ENCODE peak calls at places on chromosome 7, in ten cellular contexts. I, P, B, X, N, L, F, S, U and K are unnamed samples. For H3K27me3 and H3K4me1, the result is how much of the 10 kb centered on the place peaks cover.

GRCh38 chr7:137169282-137169698 is 174.2 kb downstream of the PTN start:
- DNase-seq in I (no peak), S (no peak), L (no peak), P (no peak), B (peak), U (peak), X (peak), F (peak), N (peak), K (no peak)

GRCh38 chr7:128410092-128410665 is 397 bp upstream of the IMPDH1 start:
- DNase-seq in I (peak), B (peak), U (no peak), L (peak), X (peak), P (peak), S (peak), F (no peak), N (peak), K (peak)

GRCh38 chr7:3215624-3216585 is 85.1 kb upstream of the SDK1 start:
- DNase-seq in P (no peak), X (no peak), I (no peak), B (no peak), S (no peak), F (no peak), U (no peak), L (no peak), N (no peak), K (no peak)

GRCh38 chr7:24701232-24701898 is 55.9 kb downstream of the GSDME start:
- DNase-seq in S (no peak), U (no peak), I (peak), X (no peak), P (no peak), F (no peak), N (peak), L (no peak), B (no peak), K (no peak)

GRCh38 chr7:73894851-73895441 is 34.0 kb downstream of the TMEM270 start:
- DNase-seq in X (peak), I (peak), S (peak), P (peak), U (peak), N (peak), F (no peak), B (peak), L (no peak), K (no peak)

GRCh38 chr7:778271-778967 is 51.3 kb upstream of the PRKAR1B start:
- DNase-seq in F (no peak), L (no peak), S (peak), N (no peak), P (no peak), I (peak), X (no peak), B (peak), U (no peak), K (no peak)

GRCh38 chr7:105389090-105389650 is 449 bp upstream of the SRPK2 start:
- DNase-seq in S (no peak), I (no peak), L (peak), N (peak), F (peak), X (peak), U (no peak), P (peak), B (peak), K (peak)

GRCh38 chr7:84236398-84236797 is 41.8 kb upstream of the SEMA3A start:
- DNase-seq in P (no peak), U (no peak), X (no peak), B (no peak), I (no peak), F (no peak), N (no peak), S (no peak), L (no peak), K (no peak)

GRCh38 chr7:40694991-40695390 is 560.2 kb downstream of the SUGCT start:
- DNase-seq in B (no peak), L (no peak), X (no peak), U (no peak), I (no peak), F (no peak), P (no peak), N (no peak), S (no peak), K (no peak)

GRCh38 chr7:105664816-105665525 is 83.7 kb upstream of the EFCAB10 start:
- DNase-seq in L (peak), X (no peak), N (no peak), I (no peak), S (no peak), F (no peak), P (no peak), U (no peak), B (no peak), K (no peak)

GRCh38 chr7:29610031-29610490 is 46.4 kb downstream of the PRR15 start:
- DNase-seq in I (no peak), B (no peak), P (no peak), L (no peak), S (no peak), F (no peak), U (no peak), X (no peak), N (peak), K (no peak)

GRCh38 chr7:99124636-99125504 is 19.0 kb downstream of the SMURF1 start:
- DNase-seq in I (no peak), S (no peak), X (no peak), L (no peak), F (no peak), U (no peak), P (no peak), B (no peak), N (no peak), K (no peak)

GRCh38 chr7:130500910-130501309 is 9.0 kb downstream of the MEST start:
- DNase-seq in P (no peak), I (no peak), F (no peak), B (no peak), L (no peak), S (no peak), U (no peak), N (no peak), X (no peak), K (no peak)

GRCh38 chr7:12569673-12570072 is 847 bp upstream of the SCIN start:
- DNase-seq in N (no peak), F (no peak), X (no peak), L (no peak), S (no peak), U (no peak), P (no peak), B (no peak), I (no peak), K (no peak)

GRCh38 chr7:44257618-44258422 is 57.0 kb downstream of the YKT6 start:
- DNase-seq in I (no peak), S (peak), P (peak), B (peak), F (peak), N (peak), X (no peak), U (peak), L (no peak), K (peak)

GRCh38 chr7:88253640-88254039 is 33.8 kb upstream of the SRI start:
- DNase-seq in S (no peak), B (no peak), X (no peak), P (no peak), U (no peak), F (no peak), L (no peak), I (no peak), N (no peak), K (no peak)

DNA sequence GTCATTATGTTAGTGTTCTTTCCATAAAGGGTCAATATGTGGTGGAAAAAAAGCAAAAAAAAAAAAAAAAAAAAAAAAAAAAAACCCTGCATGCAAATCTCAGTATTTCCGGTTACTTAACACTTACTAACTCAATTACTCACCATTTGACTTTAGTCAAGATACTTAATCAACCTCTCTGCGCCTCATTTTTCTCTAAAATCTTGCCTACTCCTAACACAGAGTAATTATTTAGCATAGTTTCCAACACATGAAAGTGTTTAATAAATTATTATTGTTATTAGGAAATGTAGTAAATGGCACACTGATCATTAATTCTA is 27.8 kb downstream of the PPP1R3A start:
- DNase-seq in B (no peak), L (no peak), X (no peak), S (no peak), I (no peak), P (no peak), U (no peak), F (no peak), N (no peak), K (no peak)
- H3K27me3 ChIP-seq in B (under half), L (under half), X (under half), S (under half), I (under half), P (under half), U (under half), F (under half), N (under half), K (under half)

GRCh38 chr7:141992154-141992553 is 3.5 kb upstream of the MGAM start:
- DNase-seq in B (no peak), L (no peak), N (no peak), P (no peak), S (no peak), U (no peak), F (no peak), X (no peak), I (no peak), K (no peak)
- H3K4me1 ChIP-seq in B (under half), L (under half), N (under half), P (under half), S (under half), U (under half), F (under half), X (under half), I (under half), K (under half)

DNA sequence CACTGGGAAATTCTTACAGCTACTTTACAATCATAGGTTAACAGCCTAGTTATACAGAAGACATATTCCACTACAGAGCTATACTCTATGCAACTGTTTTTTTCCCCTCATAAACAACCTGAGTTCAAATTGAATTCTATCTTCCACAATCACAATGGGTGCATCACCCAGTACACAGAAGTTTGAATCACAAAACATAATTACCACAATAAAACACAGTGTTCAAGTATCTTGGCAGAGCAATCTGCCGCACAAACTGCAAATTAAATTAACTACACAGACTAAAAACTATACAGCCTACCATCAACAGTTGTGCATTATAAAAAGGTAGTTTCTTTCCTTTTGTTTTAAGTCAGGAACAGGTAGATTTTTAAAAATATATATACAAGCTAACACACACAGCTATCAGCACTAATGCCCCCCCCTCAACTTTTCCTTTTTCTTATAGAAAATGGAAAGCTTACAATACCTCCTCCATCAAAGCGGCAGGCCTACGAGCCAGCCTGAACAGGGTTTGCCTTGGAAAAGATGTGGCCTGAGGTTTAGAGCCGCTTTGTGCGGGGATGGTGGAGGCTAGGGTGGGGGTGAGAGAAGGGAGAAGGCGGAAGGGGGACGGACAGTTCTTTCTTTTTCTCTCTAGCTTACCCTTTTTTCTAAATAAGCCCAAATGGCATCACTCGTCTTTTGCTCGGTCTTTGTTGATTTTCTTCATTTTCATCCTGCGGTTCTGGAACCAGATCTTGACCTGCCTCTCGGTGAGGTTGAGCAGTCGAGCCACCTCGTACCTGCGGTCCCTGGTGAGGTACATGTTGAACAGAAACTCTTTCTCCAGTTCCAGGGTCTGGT is 2.2 kb downstream of the HOXA9 start:
- DNase-seq in L (no peak), S (no peak), I (no peak), P (no peak), X (peak), U (no peak), B (peak), F (no peak), N (no peak), K (no peak)
- H3K27me3 ChIP-seq in L (under half), S (half or more), I (under half), P (under half), X (under half), U (half or more), B (under half), F (under half), N (under half), K (under half)

GRCh38 chr7:30905078-30906012 is 6.3 kb upstream of the AQP1 start:
- DNase-seq in S (no peak), X (no peak), F (no peak), L (no peak), P (no peak), B (peak), N (no peak), I (no peak), U (peak), K (no peak)
- H3K4me1 ChIP-seq in S (half or more), X (half or more), F (under half), L (under half), P (under half), B (under half), N (under half), I (under half), U (half or more), K (under half)

DNA sequence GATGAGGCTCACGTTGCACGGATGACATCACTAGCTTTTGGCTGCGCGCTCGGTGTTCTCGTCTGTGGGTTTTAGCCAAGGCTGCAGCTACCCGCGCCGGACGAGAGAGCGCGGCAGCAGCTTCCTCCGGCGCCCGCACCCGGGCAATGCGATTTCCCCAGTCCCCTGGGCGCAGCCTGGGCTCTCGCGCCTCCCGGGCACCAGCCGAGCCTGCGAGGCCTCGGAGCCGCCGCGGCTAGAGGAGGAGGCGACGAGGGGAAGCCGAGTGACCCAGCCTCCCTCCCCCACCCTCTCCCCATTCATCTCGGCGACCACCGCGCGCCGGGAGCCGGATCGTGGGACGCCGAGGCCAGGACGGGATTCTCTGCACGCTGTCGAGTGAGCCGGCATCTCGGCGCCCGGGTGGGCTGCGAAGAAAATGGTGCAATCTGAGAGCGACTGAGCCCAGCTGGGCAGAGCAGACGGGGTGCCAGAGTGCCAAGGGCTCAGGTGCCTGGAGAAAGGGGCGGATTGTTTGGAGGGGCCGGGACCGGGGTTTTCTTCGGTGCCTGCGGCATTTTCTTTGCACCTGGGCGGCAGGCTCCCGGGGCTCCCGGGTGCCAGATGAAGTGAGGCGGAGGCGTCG is 1.2 kb upstream of the TMEM178B start:
- DNase-seq in L (no peak), U (peak), I (peak), N (peak), X (peak), B (peak), F (peak), S (peak), P (peak), K (peak)
- H3K27me3 ChIP-seq in L (under half), U (under half), I (half or more), N (half or more), X (under half), B (under half), F (under half), S (half or more), P (under half), K (under half)